ENCODE peak calls at places on chromosomes 2 and 18, in six cellular contexts. One of them, this sample, is unnamed.

GRCh38 chr2:11393711-11394236 is 49.3 kb upstream of the ROCK2 start:
- DNase-seq in RCC 7860: no peak
- DNase-seq in cardiac fibroblast: peak
- DNase-seq in A172: peak
- DNase-seq in heart right ventricle: no peak
- DNase-seq in stimulated activated CD4-positive, alpha-beta T cell treated with anti-CD3 and anti-CD28 coated beads, Interleukin-2, amount 100 ng/mL, for 24 hours: no peak
- DNase-seq in this sample: no peak

GRCh38 chr2:116489292-116489691 is 1325.2 kb upstream of the DDX18 start:
- DNase-seq in RCC 7860: no peak
- DNase-seq in cardiac fibroblast: no peak
- DNase-seq in A172: no peak
- DNase-seq in heart right ventricle: no peak
- DNase-seq in stimulated activated CD4-positive, alpha-beta T cell treated with anti-CD3 and anti-CD28 coated beads, Interleukin-2, amount 100 ng/mL, for 24 hours: no peak
- DNase-seq in this sample: no peak

GRCh38 chr2:159996792-159997546 is 65.4 kb downstream of the PLA2R1 start:
- DNase-seq in RCC 7860: no peak
- DNase-seq in cardiac fibroblast: peak
- DNase-seq in A172: no peak
- DNase-seq in heart right ventricle: no peak
- DNase-seq in stimulated activated CD4-positive, alpha-beta T cell treated with anti-CD3 and anti-CD28 coated beads, Interleukin-2, amount 100 ng/mL, for 24 hours: no peak
- DNase-seq in this sample: peak

GRCh38 chr2:200681731-200682130 is 95.9 kb downstream of the AOX1 start:
- DNase-seq in RCC 7860: no peak
- DNase-seq in cardiac fibroblast: peak
- DNase-seq in A172: no peak
- DNase-seq in heart right ventricle: no peak
- DNase-seq in stimulated activated CD4-positive, alpha-beta T cell treated with anti-CD3 and anti-CD28 coated beads, Interleukin-2, amount 100 ng/mL, for 24 hours: no peak
- DNase-seq in this sample: no peak

GRCh38 chr2:201797175-201797840 is 9.0 kb upstream of the CDK15 start:
- DNase-seq in RCC 7860: peak
- DNase-seq in cardiac fibroblast: peak
- DNase-seq in A172: peak
- DNase-seq in heart right ventricle: no peak
- DNase-seq in stimulated activated CD4-positive, alpha-beta T cell treated with anti-CD3 and anti-CD28 coated beads, Interleukin-2, amount 100 ng/mL, for 24 hours: no peak
- DNase-seq in this sample: peak

GRCh38 chr2:65655000-65655399 is 222.6 kb upstream of the SPRED2 start:
- DNase-seq in RCC 7860: no peak
- DNase-seq in cardiac fibroblast: no peak
- DNase-seq in A172: no peak
- DNase-seq in heart right ventricle: no peak
- DNase-seq in stimulated activated CD4-positive, alpha-beta T cell treated with anti-CD3 and anti-CD28 coated beads, Interleukin-2, amount 100 ng/mL, for 24 hours: no peak
- DNase-seq in this sample: no peak

GRCh38 chr18:48636436-48636835 is 97.6 kb downstream of the CTIF start:
- DNase-seq in RCC 7860: no peak
- DNase-seq in cardiac fibroblast: no peak
- DNase-seq in A172: no peak
- DNase-seq in heart right ventricle: no peak
- DNase-seq in stimulated activated CD4-positive, alpha-beta T cell treated with anti-CD3 and anti-CD28 coated beads, Interleukin-2, amount 100 ng/mL, for 24 hours: no peak
- DNase-seq in this sample: no peak

GRCh38 chr2:85601771-85602475 is 575 bp downstream of the TMEM150A start:
- DNase-seq in RCC 7860: no peak
- DNase-seq in cardiac fibroblast: peak
- DNase-seq in A172: no peak
- DNase-seq in heart right ventricle: peak
- DNase-seq in stimulated activated CD4-positive, alpha-beta T cell treated with anti-CD3 and anti-CD28 coated beads, Interleukin-2, amount 100 ng/mL, for 24 hours: no peak
- DNase-seq in this sample: peak

GRCh38 chr2:237922641-237923361 is 44.0 kb upstream of the UBE2F start:
- DNase-seq in RCC 7860: peak
- DNase-seq in cardiac fibroblast: no peak
- DNase-seq in A172: peak
- DNase-seq in heart right ventricle: no peak
- DNase-seq in stimulated activated CD4-positive, alpha-beta T cell treated with anti-CD3 and anti-CD28 coated beads, Interleukin-2, amount 100 ng/mL, for 24 hours: no peak
- DNase-seq in this sample: no peak

GRCh38 chr2:188023035-188023434 is 268.6 kb upstream of the GULP1 start:
- DNase-seq in RCC 7860: no peak
- DNase-seq in cardiac fibroblast: no peak
- DNase-seq in A172: no peak
- DNase-seq in heart right ventricle: no peak
- DNase-seq in stimulated activated CD4-positive, alpha-beta T cell treated with anti-CD3 and anti-CD28 coated beads, Interleukin-2, amount 100 ng/mL, for 24 hours: no peak
- DNase-seq in this sample: no peak

GRCh38 chr18:59276047-59276446 is 2.8 kb upstream of the RAX start:
- DNase-seq in RCC 7860: no peak
- DNase-seq in cardiac fibroblast: no peak
- DNase-seq in A172: no peak
- DNase-seq in heart right ventricle: no peak
- DNase-seq in stimulated activated CD4-positive, alpha-beta T cell treated with anti-CD3 and anti-CD28 coated beads, Interleukin-2, amount 100 ng/mL, for 24 hours: no peak
- DNase-seq in this sample: no peak

GRCh38 chr18:23619388-23619873 is 33.1 kb upstream of the NPC1 start:
- DNase-seq in RCC 7860: no peak
- DNase-seq in cardiac fibroblast: peak
- DNase-seq in A172: no peak
- DNase-seq in heart right ventricle: peak
- DNase-seq in stimulated activated CD4-positive, alpha-beta T cell treated with anti-CD3 and anti-CD28 coated beads, Interleukin-2, amount 100 ng/mL, for 24 hours: peak
- DNase-seq in this sample: peak

GRCh38 chr2:96386470-96386869 is 50.9 kb downstream of the NCAPH start:
- DNase-seq in RCC 7860: no peak
- DNase-seq in cardiac fibroblast: no peak
- DNase-seq in A172: no peak
- DNase-seq in heart right ventricle: no peak
- DNase-seq in stimulated activated CD4-positive, alpha-beta T cell treated with anti-CD3 and anti-CD28 coated beads, Interleukin-2, amount 100 ng/mL, for 24 hours: no peak
- DNase-seq in this sample: no peak

GRCh38 chr18:59318460-59318859 is at the start of gene CPLX4:
- DNase-seq in RCC 7860: no peak
- DNase-seq in cardiac fibroblast: no peak
- DNase-seq in A172: no peak
- DNase-seq in heart right ventricle: no peak
- DNase-seq in stimulated activated CD4-positive, alpha-beta T cell treated with anti-CD3 and anti-CD28 coated beads, Interleukin-2, amount 100 ng/mL, for 24 hours: no peak
- DNase-seq in this sample: no peak

GRCh38 chr2:241991236-241991635 is 121.7 kb downstream of the RTP5 start:
- DNase-seq in RCC 7860: no peak
- DNase-seq in cardiac fibroblast: no peak
- DNase-seq in A172: no peak
- DNase-seq in heart right ventricle: no peak
- DNase-seq in stimulated activated CD4-positive, alpha-beta T cell treated with anti-CD3 and anti-CD28 coated beads, Interleukin-2, amount 100 ng/mL, for 24 hours: no peak
- DNase-seq in this sample: no peak

GRCh38 chr2:73297151-73297559 is 3.8 kb upstream of the EGR4 start:
- DNase-seq in RCC 7860: peak
- DNase-seq in cardiac fibroblast: no peak
- DNase-seq in A172: peak
- DNase-seq in heart right ventricle: no peak
- DNase-seq in stimulated activated CD4-positive, alpha-beta T cell treated with anti-CD3 and anti-CD28 coated beads, Interleukin-2, amount 100 ng/mL, for 24 hours: no peak
- DNase-seq in this sample: peak

GRCh38 chr2:127000194-127000593 is 101.5 kb downstream of the TEX51 start:
- DNase-seq in RCC 7860: no peak
- DNase-seq in cardiac fibroblast: no peak
- DNase-seq in A172: no peak
- DNase-seq in heart right ventricle: no peak
- DNase-seq in stimulated activated CD4-positive, alpha-beta T cell treated with anti-CD3 and anti-CD28 coated beads, Interleukin-2, amount 100 ng/mL, for 24 hours: no peak
- DNase-seq in this sample: no peak

GRCh38 chr2:152573168-152573567 is 144.1 kb downstream of the PRPF40A start:
- DNase-seq in RCC 7860: peak
- DNase-seq in cardiac fibroblast: peak
- DNase-seq in A172: peak
- DNase-seq in heart right ventricle: no peak
- DNase-seq in stimulated activated CD4-positive, alpha-beta T cell treated with anti-CD3 and anti-CD28 coated beads, Interleukin-2, amount 100 ng/mL, for 24 hours: peak
- DNase-seq in this sample: peak

GRCh38 chr2:128644745-128645256 is 326.1 kb upstream of the HS6ST1 start:
- DNase-seq in RCC 7860: no peak
- DNase-seq in cardiac fibroblast: no peak
- DNase-seq in A172: no peak
- DNase-seq in heart right ventricle: no peak
- DNase-seq in stimulated activated CD4-positive, alpha-beta T cell treated with anti-CD3 and anti-CD28 coated beads, Interleukin-2, amount 100 ng/mL, for 24 hours: no peak
- DNase-seq in this sample: peak

GRCh38 chr2:76556054-76556453 is 845.3 kb upstream of the GCFC2 start:
- DNase-seq in RCC 7860: no peak
- DNase-seq in cardiac fibroblast: no peak
- DNase-seq in A172: no peak
- DNase-seq in heart right ventricle: no peak
- DNase-seq in stimulated activated CD4-positive, alpha-beta T cell treated with anti-CD3 and anti-CD28 coated beads, Interleukin-2, amount 100 ng/mL, for 24 hours: no peak
- DNase-seq in this sample: no peak

GRCh38 chr18:9992300-9992987 is 78.6 kb downstream of the VAPA start:
- DNase-seq in RCC 7860: no peak
- DNase-seq in cardiac fibroblast: peak
- DNase-seq in A172: no peak
- DNase-seq in heart right ventricle: no peak
- DNase-seq in stimulated activated CD4-positive, alpha-beta T cell treated with anti-CD3 and anti-CD28 coated beads, Interleukin-2, amount 100 ng/mL, for 24 hours: no peak
- DNase-seq in this sample: peak

GRCh38 chr18:73564073-73564472 is 583.6 kb downstream of the FBXO15 start:
- DNase-seq in RCC 7860: peak
- DNase-seq in cardiac fibroblast: peak
- DNase-seq in A172: peak
- DNase-seq in heart right ventricle: no peak
- DNase-seq in stimulated activated CD4-positive, alpha-beta T cell treated with anti-CD3 and anti-CD28 coated beads, Interleukin-2, amount 100 ng/mL, for 24 hours: no peak
- DNase-seq in this sample: peak

GRCh38 chr18:58505181-58505580 is 123.7 kb downstream of the ALPK2 start:
- DNase-seq in RCC 7860: no peak
- DNase-seq in cardiac fibroblast: no peak
- DNase-seq in A172: no peak
- DNase-seq in heart right ventricle: no peak
- DNase-seq in stimulated activated CD4-positive, alpha-beta T cell treated with anti-CD3 and anti-CD28 coated beads, Interleukin-2, amount 100 ng/mL, for 24 hours: peak
- DNase-seq in this sample: no peak

GRCh38 chr2:55865095-55865835 is 58.3 kb downstream of the EFEMP1 start:
- DNase-seq in RCC 7860: peak
- DNase-seq in cardiac fibroblast: peak
- DNase-seq in A172: no peak
- DNase-seq in heart right ventricle: no peak
- DNase-seq in stimulated activated CD4-positive, alpha-beta T cell treated with anti-CD3 and anti-CD28 coated beads, Interleukin-2, amount 100 ng/mL, for 24 hours: no peak
- DNase-seq in this sample: peak

GRCh38 chr18:27030403-27030802 is 154.7 kb downstream of the CHST9 start:
- DNase-seq in RCC 7860: no peak
- DNase-seq in cardiac fibroblast: no peak
- DNase-seq in A172: no peak
- DNase-seq in heart right ventricle: no peak
- DNase-seq in stimulated activated CD4-positive, alpha-beta T cell treated with anti-CD3 and anti-CD28 coated beads, Interleukin-2, amount 100 ng/mL, for 24 hours: no peak
- DNase-seq in this sample: no peak

GRCh38 chr18:46859855-46860254 is 57.5 kb downstream of the PIAS2 start:
- DNase-seq in RCC 7860: no peak
- DNase-seq in cardiac fibroblast: peak
- DNase-seq in A172: no peak
- DNase-seq in heart right ventricle: no peak
- DNase-seq in stimulated activated CD4-positive, alpha-beta T cell treated with anti-CD3 and anti-CD28 coated beads, Interleukin-2, amount 100 ng/mL, for 24 hours: no peak
- DNase-seq in this sample: no peak

GRCh38 chr2:117786520-117786919 is 28.0 kb upstream of the DDX18 start:
- DNase-seq in RCC 7860: no peak
- DNase-seq in cardiac fibroblast: no peak
- DNase-seq in A172: no peak
- DNase-seq in heart right ventricle: no peak
- DNase-seq in stimulated activated CD4-positive, alpha-beta T cell treated with anti-CD3 and anti-CD28 coated beads, Interleukin-2, amount 100 ng/mL, for 24 hours: no peak
- DNase-seq in this sample: no peak

GRCh38 chr2:215356334-215356947 is 44.6 kb downstream of the ATIC start:
- DNase-seq in RCC 7860: no peak
- DNase-seq in cardiac fibroblast: no peak
- DNase-seq in A172: no peak
- DNase-seq in heart right ventricle: no peak
- DNase-seq in stimulated activated CD4-positive, alpha-beta T cell treated with anti-CD3 and anti-CD28 coated beads, Interleukin-2, amount 100 ng/mL, for 24 hours: no peak
- DNase-seq in this sample: no peak

GRCh38 chr2:201795608-201796477 is 10.5 kb upstream of the CDK15 start:
- DNase-seq in RCC 7860: peak
- DNase-seq in cardiac fibroblast: peak
- DNase-seq in A172: peak
- DNase-seq in heart right ventricle: no peak
- DNase-seq in stimulated activated CD4-positive, alpha-beta T cell treated with anti-CD3 and anti-CD28 coated beads, Interleukin-2, amount 100 ng/mL, for 24 hours: no peak
- DNase-seq in this sample: peak

GRCh38 chr2:219426534-219427136 is 8.0 kb upstream of the SPEG start:
- DNase-seq in RCC 7860: no peak
- DNase-seq in cardiac fibroblast: no peak
- DNase-seq in A172: no peak
- DNase-seq in heart right ventricle: no peak
- DNase-seq in stimulated activated CD4-positive, alpha-beta T cell treated with anti-CD3 and anti-CD28 coated beads, Interleukin-2, amount 100 ng/mL, for 24 hours: no peak
- DNase-seq in this sample: no peak

GRCh38 chr18:35661483-35662146 is 80.1 kb downstream of the GALNT1 start:
- DNase-seq in RCC 7860: no peak
- DNase-seq in cardiac fibroblast: no peak
- DNase-seq in A172: no peak
- DNase-seq in heart right ventricle: no peak
- DNase-seq in stimulated activated CD4-positive, alpha-beta T cell treated with anti-CD3 and anti-CD28 coated beads, Interleukin-2, amount 100 ng/mL, for 24 hours: no peak
- DNase-seq in this sample: no peak

GRCh38 chr18:8212893-8213805 is 396.1 kb upstream of the RAB12 start:
- DNase-seq in RCC 7860: no peak
- DNase-seq in cardiac fibroblast: peak
- DNase-seq in A172: peak
- DNase-seq in heart right ventricle: no peak
- DNase-seq in stimulated activated CD4-positive, alpha-beta T cell treated with anti-CD3 and anti-CD28 coated beads, Interleukin-2, amount 100 ng/mL, for 24 hours: no peak
- DNase-seq in this sample: peak

GRCh38 chr2:159094173-159094737 is 125.8 kb downstream of the TANC1 start:
- DNase-seq in RCC 7860: no peak
- DNase-seq in cardiac fibroblast: peak
- DNase-seq in A172: peak
- DNase-seq in heart right ventricle: peak
- DNase-seq in stimulated activated CD4-positive, alpha-beta T cell treated with anti-CD3 and anti-CD28 coated beads, Interleukin-2, amount 100 ng/mL, for 24 hours: no peak
- DNase-seq in this sample: peak

GRCh38 chr2:240635116-240635997 is 10.1 kb downstream of the GPR35 start:
- DNase-seq in RCC 7860: no peak
- DNase-seq in cardiac fibroblast: no peak
- DNase-seq in A172: no peak
- DNase-seq in heart right ventricle: no peak
- DNase-seq in stimulated activated CD4-positive, alpha-beta T cell treated with anti-CD3 and anti-CD28 coated beads, Interleukin-2, amount 100 ng/mL, for 24 hours: no peak
- DNase-seq in this sample: no peak

GRCh38 chr2:211086049-211086448 is 529.6 kb downstream of the CPS1 start:
- DNase-seq in RCC 7860: no peak
- DNase-seq in cardiac fibroblast: no peak
- DNase-seq in A172: no peak
- DNase-seq in heart right ventricle: no peak
- DNase-seq in stimulated activated CD4-positive, alpha-beta T cell treated with anti-CD3 and anti-CD28 coated beads, Interleukin-2, amount 100 ng/mL, for 24 hours: no peak
- DNase-seq in this sample: no peak